ENCODE peak calls at places on chromosome 22, in four cellular contexts. One of them, this sample, is unnamed.

GRCh38 chr22:35140879-35141745 is 75.2 kb downstream of the ISX start:
- DNase-seq in NCI-H2171: no peak
- DNase-seq in naive thymus-derived CD4-positive, alpha-beta T cell: no peak
- DNase-seq in astrocyte of the spinal cord: no peak
- DNase-seq in this sample: no peak

GRCh38 chr22:49892226-49892899 is 25.9 kb downstream of the ALG12 start:
- DNase-seq in astrocyte of the spinal cord: no peak
- DNase-seq in NCI-H2171: no peak
- DNase-seq in naive thymus-derived CD4-positive, alpha-beta T cell: no peak
- DNase-seq in this sample: no peak

GRCh38 chr22:31085493-31085824 is 4.3 kb downstream of the SMTN start:
- DNase-seq in NCI-H2171: no peak
- DNase-seq in naive thymus-derived CD4-positive, alpha-beta T cell: no peak
- DNase-seq in astrocyte of the spinal cord: no peak
- DNase-seq in this sample: no peak

GRCh38 chr22:43789452-43789851 is 22.7 kb downstream of the EFCAB6 start:
- DNase-seq in NCI-H2171: no peak
- DNase-seq in astrocyte of the spinal cord: peak; percentile 47
- DNase-seq in naive thymus-derived CD4-positive, alpha-beta T cell: no peak
- DNase-seq in this sample: no peak

GRCh38 chr22:30890689-30891442 is 77.7 kb downstream of the MORC2 start:
- DNase-seq in NCI-H2171: no peak
- DNase-seq in astrocyte of the spinal cord: peak; percentile 17
- DNase-seq in naive thymus-derived CD4-positive, alpha-beta T cell: peak; percentile 13
- DNase-seq in this sample: peak; percentile 7

GRCh38 chr22:22395230-22395629 is 113.3 kb downstream of the ZNF280B start:
- DNase-seq in naive thymus-derived CD4-positive, alpha-beta T cell: no peak
- DNase-seq in astrocyte of the spinal cord: no peak
- DNase-seq in NCI-H2171: no peak
- DNase-seq in this sample: no peak

GRCh38 chr22:44181033-44181911 is 547 bp downstream of the PARVG start:
- DNase-seq in NCI-H2171: no peak
- DNase-seq in naive thymus-derived CD4-positive, alpha-beta T cell: peak; percentile 51
- DNase-seq in astrocyte of the spinal cord: no peak
- DNase-seq in this sample: peak; percentile 55

GRCh38 chr22:46179748-46180147 is 29.4 kb downstream of the PPARA start:
- DNase-seq in NCI-H2171: no peak
- DNase-seq in astrocyte of the spinal cord: no peak
- DNase-seq in naive thymus-derived CD4-positive, alpha-beta T cell: no peak
- DNase-seq in this sample: no peak

GRCh38 chr22:42939941-42940653 is 74.9 kb downstream of the PACSIN2 start:
- DNase-seq in naive thymus-derived CD4-positive, alpha-beta T cell: no peak
- DNase-seq in astrocyte of the spinal cord: peak; percentile 90
- DNase-seq in NCI-H2171: no peak
- DNase-seq in this sample: no peak